ENCODE peak calls at places on chromosome 12, in four cellular contexts. N, J, A and E are unnamed samples.

GRCh38 chr12:64609543-64610091 is 678 bp upstream of the RASSF3 start:
- DNase-seq in A (no peak), N (no peak), J (peak), E (no peak)

GRCh38 chr12:75892779-75893408 is 138.7 kb downstream of the PHLDA1 start:
- DNase-seq in N (no peak), A (no peak), J (peak), E (no peak)

GRCh38 chr12:105100207-105100985 is 7.1 kb upstream of the WASHC4 start:
- DNase-seq in A (no peak), J (peak), N (no peak), E (no peak)

GRCh38 chr12:65907465-65907864 is 83.2 kb downstream of the HMGA2 start:
- DNase-seq in N (no peak), A (no peak), J (no peak), E (no peak)

GRCh38 chr12:107492393-107493134 is 193.0 kb upstream of the PWP1 start:
- DNase-seq in J (no peak), A (no peak), N (no peak), E (no peak)

GRCh38 chr12:106896603-106897002 is 59.1 kb upstream of the TMEM263 start:
- DNase-seq in J (no peak), N (no peak), A (no peak), E (no peak)

GRCh38 chr12:68557011-68557715 is 53.5 kb upstream of the RAP1B start:
- DNase-seq in N (no peak), A (no peak), J (peak), E (peak)

GRCh38 chr12:6370994-6371754 is 4.2 kb downstream of the SCNN1A start:
- DNase-seq in A (no peak), N (no peak), J (peak), E (no peak)

GRCh38 chr12:40733871-40734270 is 41.6 kb downstream of the CNTN1 start:
- DNase-seq in J (no peak), A (no peak), N (no peak), E (no peak)

GRCh38 chr12:22588817-22589216 is 36.2 kb upstream of the ETNK1 start:
- DNase-seq in N (no peak), J (no peak), A (no peak), E (no peak)

GRCh38 chr12:38155526-38156496 is 160.8 kb upstream of the ALG10B start:
- DNase-seq in J (no peak), A (no peak), N (no peak), E (no peak)

GRCh38 chr12:105192624-105193225 is 43.2 kb downstream of the APPL2 start:
- DNase-seq in J (no peak), N (no peak), A (no peak), E (no peak)

GRCh38 chr12:52182456-52182855 is 9.4 kb downstream of the KRT80 start:
- DNase-seq in N (no peak), J (no peak), A (no peak), E (no peak)

GRCh38 chr12:94247256-94247655 is 98.9 kb downstream of the PLXNC1 start:
- DNase-seq in N (no peak), A (no peak), J (no peak), E (no peak)

GRCh38 chr12:54376596-54377468 is 7.7 kb downstream of the ZNF385A start:
- DNase-seq in A (no peak), J (peak), N (no peak), E (no peak)

GRCh38 chr12:25242981-25243764 is 7.6 kb downstream of the KRAS start:
- DNase-seq in N (no peak), J (peak), A (no peak), E (no peak)

GRCh38 chr12:3658327-3659163 is 94.4 kb downstream of the CRACR2A start:
- DNase-seq in A (no peak), J (peak), N (no peak), E (no peak)

GRCh38 chr12:4274396-4274959 is 916 bp downstream of the CCND2 start:
- DNase-seq in J (no peak), N (no peak), A (no peak), E (no peak)

GRCh38 chr12:105223358-105223840 is 12.6 kb downstream of the APPL2 start:
- DNase-seq in A (no peak), N (no peak), J (no peak), E (no peak)

GRCh38 chr12:43882578-43883178 is 46.8 kb downstream of the TMEM117 start:
- DNase-seq in N (no peak), J (peak), A (no peak), E (peak)

GRCh38 chr12:89413234-89413633 is 60.9 kb upstream of the DUSP6 start:
- DNase-seq in N (no peak), J (no peak), A (no peak), E (no peak)

GRCh38 chr12:10941916-10942607 is 3.0 kb upstream of the TAS2R14 start:
- DNase-seq in A (no peak), N (no peak), J (no peak), E (no peak)

GRCh38 chr12:113070117-113070906 is 13.8 kb downstream of the DTX1 start:
- DNase-seq in J (no peak), N (no peak), A (no peak), E (no peak)

GRCh38 chr12:70069221-70069811 is 173.9 kb upstream of the CNOT2 start:
- DNase-seq in N (no peak), J (no peak), A (no peak), E (no peak)

GRCh38 chr12:122871851-122872785 is 23.8 kb downstream of the VPS37B start:
- DNase-seq in N (peak), J (peak), A (no peak), E (no peak)

GRCh38 chr12:60191676-60192359 is 596.0 kb downstream of the SLC16A7 start:
- DNase-seq in J (no peak), A (no peak), N (no peak), E (peak)

GRCh38 chr12:106138279-106138645 is 492 bp downstream of the NUAK1 start:
- DNase-seq in J (no peak), N (no peak), A (peak), E (no peak)

GRCh38 chr12:124597041-124597440 is 29.6 kb upstream of the NCOR2 start:
- DNase-seq in N (no peak), A (no peak), J (no peak), E (no peak)

GRCh38 chr12:113876160-113876559 is 90.0 kb downstream of the RBM19 start:
- DNase-seq in J (no peak), N (no peak), A (no peak), E (no peak)

GRCh38 chr12:12979151-12979550 is 20.9 kb downstream of the HEBP1 start:
- DNase-seq in J (peak), A (no peak), N (no peak), E (no peak)

GRCh38 chr12:96326628-96327227 is 73.5 kb downstream of the CDK17 start:
- DNase-seq in N (no peak), J (no peak), A (no peak), E (no peak)

GRCh38 chr12:38921025-38921677 is 15.8 kb upstream of the CPNE8 start:
- DNase-seq in A (no peak), J (peak), N (no peak), E (no peak)

GRCh38 chr12:104953323-104953722 is 4.8 kb downstream of the SLC41A2 start:
- DNase-seq in A (no peak), J (no peak), N (no peak), E (no peak)